ENCODE peak calls at places on chromosomes 1 and 21, in ten cellular contexts. G, Y, A, H, S, Q, E, O, N and R are unnamed samples. For H3K9me3, the result is how much of the 10 kb centered on the place peaks cover.

GRCh38 chr1:149849947-149850360 is 49.4 kb upstream of the BOLA1 start:
- DNase-seq in O (no peak), Y (no peak), A (no peak), Q (peak), E (peak), S (peak), G (peak), H (peak), N (no peak), R (peak)

GRCh38 chr21:27519357-27519756 is 552.5 kb upstream of the ADAMTS5 start:
- DNase-seq in Q (no peak), E (no peak), A (no peak), G (no peak), H (no peak), N (no peak), S (no peak), O (no peak), Y (no peak), R (no peak)

GRCh38 chr1:54593571-54594160 is 29.7 kb downstream of the FAM151A start:
- DNase-seq in Q (no peak), O (no peak), H (no peak), S (no peak), Y (no peak), N (no peak), E (no peak), G (no peak), A (no peak), R (no peak)

GRCh38 chr1:157162345-157162744 is 24.1 kb upstream of the ETV3 start:
- DNase-seq in S (no peak), N (no peak), H (no peak), O (no peak), G (no peak), A (no peak), Q (no peak), Y (no peak), E (no peak), R (no peak)

GRCh38 chr1:59520194-59520593 is 223.3 kb downstream of the FGGY start:
- DNase-seq in H (peak), O (no peak), S (no peak), N (peak), E (peak), Q (no peak), G (peak), Y (no peak), A (no peak), R (no peak)

GRCh38 chr1:25107643-25108010 is 124.7 kb downstream of the SYF2 start:
- DNase-seq in A (no peak), Q (no peak), Y (no peak), H (no peak), O (no peak), G (no peak), S (no peak), N (no peak), E (no peak), R (no peak)

GRCh38 chr1:72649974-72650373 is 367.6 kb upstream of the NEGR1 start:
- DNase-seq in S (no peak), N (no peak), A (no peak), E (no peak), G (no peak), H (no peak), Y (no peak), O (no peak), Q (no peak), R (no peak)

GRCh38 chr1:176617881-176618280 is 154.9 kb downstream of the PAPPA2 start:
- DNase-seq in G (no peak), H (no peak), S (no peak), Y (no peak), Q (no peak), O (no peak), A (no peak), E (no peak), N (no peak), R (no peak)

GRCh38 chr21:44583800-44584147 is 3.4 kb upstream of the KRTAP10-5 start:
- DNase-seq in G (no peak), E (no peak), Q (no peak), S (no peak), A (no peak), O (no peak), H (no peak), N (no peak), Y (no peak), R (no peak)

GRCh38 chr1:109959974-109960744 is 24.4 kb upstream of the AHCYL1 start:
- DNase-seq in N (no peak), S (no peak), O (no peak), H (no peak), G (no peak), A (no peak), E (no peak), Y (no peak), Q (no peak), R (no peak)

GRCh38 chr1:248838357-248839167 is 538 bp downstream of the ZNF672 start:
- DNase-seq in Q (peak), A (peak), H (peak), S (peak), O (peak), E (peak), Y (peak), G (peak), N (peak), R (peak)
- TF ChIP-seq POLR2A in Q (peak), A (peak), H (peak), S (peak), O (peak), E (peak), Y (peak), G (peak), N (peak), R (peak)

DNA sequence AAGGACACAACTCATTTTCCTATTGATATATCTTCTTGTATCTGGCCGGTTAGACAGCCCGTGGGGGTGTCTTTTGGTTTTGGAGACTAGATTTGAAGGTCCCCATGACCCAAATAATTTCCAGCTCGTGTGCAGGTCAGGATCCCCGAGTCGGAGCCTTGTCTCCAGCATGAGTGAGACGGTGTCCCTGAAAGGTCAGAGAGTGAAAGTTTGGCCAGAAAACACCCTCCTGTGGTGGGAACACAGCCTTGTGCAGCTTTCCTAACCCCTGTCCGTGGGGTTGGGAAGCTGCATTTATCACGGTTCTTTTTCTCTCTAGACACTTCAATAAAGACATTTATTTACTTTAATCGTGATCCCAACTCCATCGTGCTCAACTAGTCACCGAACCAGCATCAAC is 17.6 kb downstream of the COQ8A start:
- DNase-seq in Q (peak), O (no peak), Y (no peak), S (no peak), G (no peak), A (no peak), E (no peak), H (peak), N (no peak), R (no peak)
- H3K9me3 ChIP-seq in Q (under half), O (under half), Y (under half), S (under half), G (under half), A (under half), E (under half), H (under half), N (under half), R (under half)

GRCh38 chr1:27883536-27884181 is 11.3 kb downstream of the THEMIS2 start:
- DNase-seq in Q (no peak), H (no peak), A (no peak), S (no peak), O (no peak), G (no peak), E (no peak), N (no peak), Y (no peak), R (peak)
- TF ChIP-seq POLR2A in Q (no peak), H (no peak), A (no peak), S (no peak), O (no peak), G (no peak), E (no peak), N (no peak), Y (no peak), R (no peak)

DNA sequence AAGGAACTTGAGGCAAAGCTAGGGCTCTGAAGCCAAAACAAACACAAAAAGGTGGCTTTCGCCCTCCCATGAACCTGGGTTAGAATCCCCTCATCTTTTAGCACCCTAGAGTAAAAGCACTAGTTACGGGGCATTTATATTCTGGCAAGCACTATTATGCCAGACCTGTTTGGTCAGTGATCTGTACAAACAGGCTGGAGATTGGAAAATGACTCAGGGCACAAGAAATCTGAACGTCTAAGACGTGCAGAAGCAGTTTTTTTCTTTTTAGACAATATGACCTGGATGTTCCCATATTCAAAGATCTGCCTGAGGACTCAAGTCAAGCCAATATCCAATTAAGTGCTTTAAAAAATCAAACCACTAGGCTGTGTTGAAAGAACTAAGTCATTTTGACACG is 3.0 kb downstream of the ZNF436 start:
- DNase-seq in Q (no peak), O (no peak), H (no peak), S (no peak), N (no peak), Y (no peak), A (no peak), E (no peak), G (no peak), R (no peak)
- H3K9me3 ChIP-seq in Q (under half), O (under half), H (under half), S (under half), N (under half), Y (under half), A (under half), E (under half), G (under half), R (under half)

DNA sequence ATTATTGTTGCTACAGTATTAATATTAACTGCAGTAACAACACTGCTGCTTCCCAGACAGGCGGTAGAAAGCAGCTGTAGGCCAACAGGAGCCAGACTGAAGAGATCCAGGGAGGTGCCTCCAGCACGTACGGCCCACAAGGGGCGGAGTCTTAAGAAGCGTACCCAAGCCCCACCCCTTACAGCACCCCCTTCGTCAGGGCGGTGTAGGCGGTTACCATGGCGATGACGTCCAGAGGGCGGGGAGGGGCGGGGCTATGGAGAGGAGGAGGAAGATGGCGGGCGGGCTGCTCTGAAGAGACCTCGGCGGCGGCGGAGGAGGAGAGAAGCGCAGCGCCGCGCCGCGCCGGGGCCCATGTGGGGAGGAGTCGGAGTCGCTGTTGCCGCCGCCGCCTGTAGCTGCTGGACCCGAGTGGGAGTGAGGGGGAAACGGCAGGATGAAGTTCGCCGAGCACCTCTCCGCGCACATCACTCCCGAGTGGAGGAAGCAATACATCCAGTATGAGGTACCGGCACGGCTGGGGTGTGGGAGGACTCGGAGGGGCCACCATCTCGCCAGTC is at the start of gene XPR1:
- DNase-seq in G (peak), Y (peak), A (peak), S (peak), E (peak), O (peak), N (peak), Q (peak), H (peak), R (peak)
- TF ChIP-seq POLR2A in G (peak), Y (peak), A (peak), S (no peak), E (peak), O (peak), N (peak), Q (peak), H (peak), R (peak)

DNA sequence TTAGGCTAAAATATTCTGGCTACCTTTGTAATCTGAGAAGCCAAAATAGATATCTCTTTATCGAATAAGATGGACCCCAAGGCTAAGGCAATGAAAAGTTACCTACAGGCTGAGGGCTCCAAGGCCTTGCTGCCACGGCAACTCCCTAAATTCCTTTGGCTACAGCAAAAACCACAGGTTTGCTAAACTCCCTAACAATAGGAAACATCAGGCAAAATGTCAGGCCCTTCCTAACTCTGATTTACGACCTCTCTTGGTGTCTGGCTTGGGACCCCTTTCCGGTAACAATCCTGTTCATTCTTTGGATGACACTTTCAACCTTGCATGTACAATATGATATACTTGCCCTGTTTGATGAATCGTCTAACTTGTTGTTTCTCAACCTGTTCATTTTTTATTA is 11.3 kb upstream of the OR2T8 start:
- DNase-seq in H (no peak), S (no peak), O (no peak), E (no peak), G (no peak), Q (no peak), A (no peak), N (no peak), Y (no peak), R (no peak)
- H3K9me3 ChIP-seq in H (under half), S (under half), O (under half), E (under half), G (under half), Q (under half), A (under half), N (under half), Y (under half), R (under half)

GRCh38 chr1:8023287-8023994 is 2.7 kb downstream of the ERRFI1 start:
- DNase-seq in S (no peak), G (no peak), N (no peak), Y (no peak), A (no peak), O (no peak), E (no peak), H (no peak), Q (no peak), R (no peak)
- TF ChIP-seq POLR2A in S (no peak), G (no peak), N (no peak), Y (no peak), A (no peak), O (no peak), E (no peak), H (no peak), Q (peak), R (no peak)

DNA sequence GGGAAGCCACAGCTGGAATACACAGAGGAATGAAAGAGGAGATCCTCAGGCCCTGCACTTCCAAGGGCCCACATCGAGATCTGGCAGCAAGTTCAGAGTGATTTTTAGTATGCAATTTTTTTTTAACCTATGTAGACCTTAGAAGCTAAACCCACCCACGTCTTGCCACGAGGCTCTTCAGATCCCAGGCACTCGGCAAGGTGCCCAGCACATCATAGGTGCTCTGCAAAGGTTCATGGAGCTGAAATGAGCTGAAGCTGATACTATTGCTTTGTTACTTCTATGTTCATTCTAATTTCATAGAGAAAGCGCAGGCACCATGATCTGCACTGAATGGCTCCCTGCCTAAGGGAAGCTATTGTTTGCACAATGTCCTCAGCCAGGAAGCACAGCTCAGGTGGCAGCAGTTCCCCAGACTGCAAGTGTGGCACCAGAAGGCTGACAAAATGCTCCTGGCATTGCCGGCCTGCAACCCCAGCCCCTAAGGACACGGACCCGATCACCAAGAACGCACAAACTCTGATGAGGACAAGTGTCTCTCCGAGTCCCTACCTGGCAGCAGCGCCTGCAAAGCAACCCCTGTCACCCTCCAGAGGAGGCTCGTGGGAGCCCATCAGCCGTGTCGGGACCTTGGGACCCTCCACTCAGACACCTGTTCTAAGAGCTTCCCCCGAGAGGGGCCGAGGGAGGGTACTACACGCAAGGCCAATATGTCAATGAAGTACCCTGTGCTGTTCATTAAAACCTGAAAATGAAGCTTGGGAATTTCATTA is 264.2 kb downstream of the NPHP4 start:
- DNase-seq in Y (no peak), N (no peak), Q (no peak), H (no peak), S (no peak), E (no peak), A (no peak), O (no peak), G (no peak), R (no peak)
- H3K9me3 ChIP-seq in Y (under half), N (under half), Q (under half), H (under half), S (under half), E (under half), A (under half), O (under half), G (under half), R (under half)